ENCODE peak calls at places on chromosomes 5 and 9, in eight cellular contexts. Z is activated CD8-positive, alpha-beta memory T cell treated with anti-CD3 and anti-CD28 coated beads, Interleukin-2, amount 10 ng/mL, durations not matched to agents 7 days and 5 days; W is endothelial cell of umbilical vein; N is GM23338; F is activated effector memory CD4-positive, alpha-beta T cell treated with anti-CD3 and anti-CD28 coated beads, Interleukin-2, amount 50 U/mL, for 16 hours; A is endodermal cell; S is T-helper 2 cell; E is naive thymus-derived CD8-positive, alpha-beta T cell. P is an unnamed sample.

GRCh38 chr5:143168171-143168681 is 235.3 kb downstream of the NR3C1 start:
- DNase-seq in A (no peak), F (no peak), W (no peak), E (no peak), Z (no peak), S (no peak), N (no peak), P (no peak)

GRCh38 chr5:14810941-14811573 is 60.5 kb downstream of the ANKH start:
- DNase-seq in Z (no peak), F (no peak), W (no peak), N (no peak), A (no peak), E (no peak), S (no peak), P (no peak)

GRCh38 chr9:98994226-98995058 is 50.7 kb downstream of the COL15A1 start:
- DNase-seq in F (no peak), N (no peak), E (no peak), Z (no peak), W (no peak), S (no peak), A (peak; percentile 7), P (no peak)

GRCh38 chr9:128724744-128725211 is 851 bp upstream of the ZDHHC12 start:
- DNase-seq in W (peak; percentile 70), N (peak; percentile 97), F (peak; percentile 79), E (no peak), A (peak; percentile 94), Z (peak; percentile 72), S (peak; percentile 18), P (peak; percentile 71)

GRCh38 chr9:116193636-116194035 is 40.0 kb downstream of the PAPPA start:
- DNase-seq in Z (no peak), S (no peak), E (no peak), A (no peak), N (no peak), W (peak; percentile 26), F (no peak), P (peak; percentile 83)

GRCh38 chr5:163571755-163572154 is 66.3 kb downstream of the MAT2B start:
- DNase-seq in S (no peak), F (no peak), Z (no peak), W (no peak), E (no peak), A (no peak), N (no peak), P (peak; percentile 66)

GRCh38 chr9:96884443-96884842 is 30.1 kb upstream of the ZNF782 start:
- DNase-seq in N (no peak), Z (no peak), A (no peak), W (peak; percentile 80), S (no peak), F (no peak), E (no peak), P (peak; percentile 97)

GRCh38 chr9:136880651-136881050 is 5.7 kb upstream of the TRAF2 start:
- DNase-seq in W (no peak), N (no peak), E (no peak), F (no peak), A (no peak), Z (no peak), S (no peak), P (no peak)

GRCh38 chr9:33233659-33234335 is 6.2 kb upstream of the SPINK4 start:
- DNase-seq in S (no peak), Z (no peak), W (peak; percentile 56), A (no peak), F (no peak), E (no peak), N (no peak), P (peak; percentile 100)

GRCh38 chr5:89283758-89284493 is 400.9 kb upstream of the MEF2C start:
- DNase-seq in W (no peak), E (no peak), N (peak; percentile 62), Z (no peak), F (no peak), A (no peak), S (no peak), P (no peak)

GRCh38 chr5:93748875-93749397 is 7.5 kb upstream of the POU5F2 start:
- DNase-seq in E (no peak), S (no peak), N (no peak), Z (no peak), A (no peak), F (no peak), W (no peak), P (no peak)

GRCh38 chr5:151326276-151326675 is 21.1 kb downstream of the SLC36A2 start:
- DNase-seq in F (no peak), W (no peak), S (no peak), A (no peak), E (no peak), N (no peak), Z (no peak), P (no peak)

GRCh38 chr9:136854842-136855460 is 2.8 kb downstream of the MAMDC4 start:
- DNase-seq in W (no peak), E (no peak), N (no peak), F (no peak), A (no peak), Z (no peak), S (no peak), P (no peak)

GRCh38 chr5:90055831-90056328 is 353.7 kb downstream of the CETN3 start:
- DNase-seq in S (no peak), A (peak; percentile 56), W (no peak), E (no peak), N (peak; percentile 17), F (no peak), Z (no peak), P (peak; percentile 10)

GRCh38 chr5:68261174-68262021 is 45.8 kb downstream of the PIK3R1 start:
- DNase-seq in E (no peak), W (no peak), F (no peak), A (no peak), Z (no peak), S (no peak), N (no peak), P (no peak)

GRCh38 chr9:76026796-76027195 is 136.3 kb downstream of the PCSK5 start:
- DNase-seq in Z (no peak), W (no peak), F (no peak), A (no peak), E (no peak), S (no peak), N (no peak), P (peak; percentile 53)

GRCh38 chr9:82488702-82489578 is 500.4 kb downstream of the SPATA31D1 start:
- DNase-seq in Z (no peak), W (no peak), A (no peak), E (no peak), N (no peak), S (no peak), F (no peak), P (peak; percentile 81)

GRCh38 chr9:136082496-136083361 is 12.4 kb downstream of the NACC2 start:
- DNase-seq in S (no peak), F (no peak), N (no peak), E (no peak), A (no peak), Z (no peak), W (no peak), P (no peak)

GRCh38 chr9:36173861-36174260 is 4.7 kb downstream of the CCIN start:
- DNase-seq in A (no peak), N (no peak), Z (no peak), W (no peak), S (no peak), E (no peak), F (no peak), P (no peak)

GRCh38 chr5:58259685-58260152 is 200.2 kb downstream of the PLK2 start:
- DNase-seq in N (peak; percentile 75), S (no peak), E (no peak), F (no peak), A (peak; percentile 86), Z (no peak), W (peak; percentile 85), P (peak; percentile 99)

GRCh38 chr9:88378317-88378716 is 9.9 kb upstream of the SPIN1 start:
- DNase-seq in A (peak; percentile 84), W (peak; percentile 57), S (no peak), N (peak; percentile 91), E (no peak), Z (no peak), F (no peak), P (no peak)

GRCh38 chr5:138455191-138455930 is 9.9 kb upstream of the EGR1 start:
- DNase-seq in S (no peak), A (no peak), F (no peak), E (no peak), N (no peak), Z (no peak), W (peak; percentile 0), P (no peak)

GRCh38 chr5:137753227-137753985 is 757 bp downstream of the HNRNPA0 start:
- DNase-seq in N (no peak), E (peak; percentile 22), F (peak; percentile 83), A (peak; percentile 74), W (no peak), Z (no peak), S (no peak), P (no peak)

GRCh38 chr5:92337772-92338234 is 954.7 kb upstream of the ARRDC3 start:
- DNase-seq in F (no peak), W (no peak), E (no peak), S (no peak), Z (no peak), A (no peak), N (no peak), P (peak; percentile 82)

GRCh38 chr9:137435980-137436760 is 5.0 kb downstream of the ENTPD8 start:
- DNase-seq in N (no peak), F (no peak), Z (no peak), A (no peak), S (no peak), W (no peak), E (no peak), P (peak; percentile 80)

GRCh38 chr9:76677481-76678055 is 86.7 kb upstream of the PCA3 start:
- DNase-seq in F (no peak), S (no peak), W (peak; percentile 95), E (no peak), N (no peak), Z (no peak), A (no peak), P (no peak)

GRCh38 chr9:119368681-119369581 is at the start of gene BRINP1:
- DNase-seq in W (no peak), F (no peak), S (no peak), Z (no peak), N (peak; percentile 83), A (peak; percentile 91), E (no peak), P (peak; percentile 76)

GRCh38 chr5:79602884-79603283 is 9.4 kb upstream of the TENT2 start:
- DNase-seq in S (no peak), N (no peak), Z (no peak), W (no peak), F (no peak), A (no peak), E (no peak), P (no peak)

GRCh38 chr5:149298857-149299404 is 27.3 kb downstream of the AFAP1L1 start:
- DNase-seq in W (peak; percentile 97), N (no peak), A (no peak), S (no peak), E (no peak), Z (no peak), F (no peak), P (no peak)

GRCh38 chr9:16680965-16681658 is 189.4 kb downstream of the BNC2 start:
- DNase-seq in A (no peak), S (no peak), F (no peak), N (no peak), W (peak; percentile 75), E (no peak), Z (no peak), P (no peak)

P was measured in mammary epithelial cell.